ENCODE peak calls at places on chromosome 13, in ten cellular contexts. R is stimulated activated CD4-positive, alpha-beta T cell treated with anti-CD3 and anti-CD28 coated beads, TNF-alpha, amount 100 ng/mL, for 24 hours; E is IMR-90; T is astrocyte; Y is cardiac fibroblast; M is naive thymus-derived CD8-positive, alpha-beta T cell; C is pons; U is activated CD4-positive, alpha-beta T cell treated with anti-CD3 and anti-CD28 coated beads, Interleukin-2, amount 50 U/mL, for 1 hour; Z is AG20443; I is substantia nigra. K is an unnamed sample.

GRCh38 chr13:106033634-106034033 is 501.8 kb downstream of the EFNB2 start:
- DNase-seq in R (no peak), E (peak), T (peak), Y (peak), M (no peak), C (no peak), U (no peak), Z (peak), I (no peak), K (no peak)

GRCh38 chr13:108283110-108283509 is 13.6 kb downstream of the TNFSF13B start:
- DNase-seq in R (no peak), E (peak), T (no peak), Y (peak), M (no peak), C (no peak), U (no peak), Z (peak), I (no peak), K (no peak)

GRCh38 chr13:95524270-95524901 is 28.1 kb upstream of the CLDN10 start:
- DNase-seq in R (no peak), E (no peak), T (no peak), Y (peak), M (no peak), C (no peak), U (no peak), Z (no peak), I (no peak), K (no peak)

GRCh38 chr13:30576528-30576927 is 41.2 kb upstream of the USPL1 start:
- DNase-seq in R (peak), E (peak), T (peak), Y (peak), M (peak), C (peak), U (peak), Z (no peak), I (no peak), K (peak)

GRCh38 chr13:98187155-98187726 is 10.2 kb upstream of the RNF113B start:
- DNase-seq in R (no peak), E (no peak), T (no peak), Y (no peak), M (no peak), C (no peak), U (no peak), Z (no peak), I (no peak), K (no peak)

GRCh38 chr13:104525467-104525866 is 1459.2 kb upstream of the SLC10A2 start:
- DNase-seq in R (no peak), E (no peak), T (no peak), Y (no peak), M (no peak), C (no peak), U (no peak), Z (no peak), I (no peak), K (no peak)

GRCh38 chr13:110520431-110521295 is 40.9 kb downstream of the RAB20 start:
- DNase-seq in R (no peak), E (peak), T (peak), Y (peak), M (peak), C (peak), U (no peak), Z (peak), I (peak), K (no peak)

GRCh38 chr13:44365008-44365407 is 8.6 kb upstream of the SERP2 start:
- DNase-seq in R (no peak), E (peak), T (peak), Y (no peak), M (no peak), C (no peak), U (no peak), Z (peak), I (no peak), K (no peak)

GRCh38 chr13:41577437-41577836 is 120.1 kb downstream of the RGCC start:
- DNase-seq in R (no peak), E (peak), T (no peak), Y (peak), M (no peak), C (no peak), U (no peak), Z (peak), I (no peak), K (no peak)

GRCh38 chr13:27442071-27442647 is 8.2 kb downstream of the MTIF3 start:
- DNase-seq in R (no peak), E (no peak), T (no peak), Y (no peak), M (no peak), C (no peak), U (no peak), Z (no peak), I (no peak), K (no peak)

K was measured in activated CD8-positive, alpha-beta memory T cell treated with anti-CD3 and anti-CD28 coated beads for 4 hours.